ENCODE peak calls at places on chromosomes 7 and 10, in four cellular contexts. One of them, this sample, is unnamed. For H3K4me1, the result is how much of the 10 kb centered on the place peaks cover.

GRCh38 chr7:131493559-131493958 is 62.9 kb downstream of the PODXL start:
- DNase-seq in stomach: no peak
- DNase-seq in CD4-positive, alpha-beta memory T cell: no peak
- DNase-seq in tibial artery: no peak
- DNase-seq in this sample: no peak

GRCh38 chr7:35753761-35754603 is 46.9 kb upstream of the SEPTIN7 start:
- DNase-seq in stomach: no peak
- DNase-seq in CD4-positive, alpha-beta memory T cell: no peak
- DNase-seq in tibial artery: no peak
- DNase-seq in this sample: peak

GRCh38 chr10:124262971-124263370 is 155.8 kb downstream of the OAT start:
- DNase-seq in stomach: no peak
- DNase-seq in CD4-positive, alpha-beta memory T cell: no peak
- DNase-seq in tibial artery: no peak
- DNase-seq in this sample: no peak

GRCh38 chr10:44185315-44185666 is 199.6 kb downstream of the CXCL12 start:
- DNase-seq in stomach: no peak
- DNase-seq in CD4-positive, alpha-beta memory T cell: no peak
- DNase-seq in tibial artery: no peak
- DNase-seq in this sample: no peak

GRCh38 chr7:36684951-36685350 is 39.3 kb downstream of the AOAH start:
- DNase-seq in stomach: no peak
- DNase-seq in CD4-positive, alpha-beta memory T cell: no peak
- DNase-seq in tibial artery: no peak
- DNase-seq in this sample: no peak

GRCh38 chr7:158239290-158239981 is 348.2 kb downstream of the PTPRN2 start:
- DNase-seq in stomach: peak
- DNase-seq in CD4-positive, alpha-beta memory T cell: no peak
- DNase-seq in tibial artery: no peak
- DNase-seq in this sample: no peak

GRCh38 chr7:122983261-122983660 is 12.2 kb downstream of the TAS2R16 start:
- DNase-seq in stomach: no peak
- DNase-seq in CD4-positive, alpha-beta memory T cell: no peak
- DNase-seq in tibial artery: no peak
- DNase-seq in this sample: no peak

GRCh38 chr10:128362514-128362913 is 236.3 kb upstream of the MKI67 start:
- DNase-seq in stomach: no peak
- DNase-seq in CD4-positive, alpha-beta memory T cell: no peak
- DNase-seq in tibial artery: no peak
- DNase-seq in this sample: no peak

GRCh38 chr7:80699030-80699638 is 60.7 kb downstream of the CD36 start:
- DNase-seq in stomach: no peak
- DNase-seq in CD4-positive, alpha-beta memory T cell: no peak
- DNase-seq in tibial artery: no peak
- DNase-seq in this sample: no peak

GRCh38 chr10:44008270-44008916 is 359.7 kb upstream of the ZNF32 start:
- DNase-seq in stomach: no peak
- DNase-seq in CD4-positive, alpha-beta memory T cell: no peak
- DNase-seq in tibial artery: no peak
- DNase-seq in this sample: no peak

GRCh38 chr10:132697568-132698200 is 88.3 kb downstream of the NKX6-2 start:
- DNase-seq in stomach: no peak
- DNase-seq in CD4-positive, alpha-beta memory T cell: no peak
- DNase-seq in tibial artery: peak
- DNase-seq in this sample: no peak

GRCh38 chr10:86603256-86603655 is 51.1 kb upstream of the OPN4 start:
- DNase-seq in stomach: no peak
- DNase-seq in CD4-positive, alpha-beta memory T cell: no peak
- DNase-seq in tibial artery: no peak
- DNase-seq in this sample: peak

DNA sequence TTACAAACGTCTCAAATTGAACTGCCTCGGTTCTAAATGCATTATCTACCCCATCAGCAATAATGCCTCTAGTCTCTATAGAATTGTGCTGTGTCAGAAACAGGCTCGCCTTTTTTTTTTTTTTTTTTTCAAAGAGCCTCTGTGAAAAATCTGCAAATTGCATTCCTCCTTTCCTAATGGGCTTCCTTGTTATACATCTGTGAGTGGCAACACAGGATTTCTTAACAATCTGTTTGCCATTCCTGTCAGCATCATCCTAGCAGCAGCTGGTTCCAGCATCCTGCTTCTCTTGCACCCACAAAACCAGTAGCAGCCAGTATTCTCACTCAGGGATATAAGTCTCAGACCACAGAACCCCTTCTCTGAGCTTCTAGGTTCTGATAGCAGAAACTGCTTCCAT is 413.6 kb upstream of the SEMA3D start:
- DNase-seq in stomach: no peak
- DNase-seq in CD4-positive, alpha-beta memory T cell: no peak
- DNase-seq in tibial artery: no peak
- DNase-seq in this sample: no peak
- H3K27ac ChIP-seq in stomach: no peak
- H3K27ac ChIP-seq in CD4-positive, alpha-beta memory T cell: no peak
- H3K27ac ChIP-seq in tibial artery: no peak
- H3K27ac ChIP-seq in this sample: no peak

DNA sequence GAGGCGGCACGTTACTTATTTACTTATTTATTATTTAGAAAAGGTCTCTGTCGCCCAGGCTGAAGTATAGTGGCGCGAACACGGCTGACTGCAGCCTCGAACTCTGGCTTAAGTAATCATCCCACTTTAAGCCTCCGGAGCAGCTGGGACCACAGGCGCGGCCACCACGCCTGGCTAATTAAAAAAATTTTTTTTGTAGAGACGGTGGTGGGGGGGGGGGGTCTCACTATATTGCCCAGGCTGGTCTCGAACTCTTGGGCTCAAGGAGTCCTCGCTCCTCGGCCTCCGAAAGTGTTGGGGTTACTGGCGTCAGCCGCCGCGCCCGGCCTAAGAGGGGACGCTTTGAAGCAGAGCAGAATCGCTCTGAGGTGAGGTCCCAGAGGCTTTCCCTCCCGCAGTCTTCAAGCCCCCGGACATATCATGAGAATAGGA is 675 bp upstream of the FRAT2 start:
- DNase-seq in stomach: no peak
- DNase-seq in CD4-positive, alpha-beta memory T cell: no peak
- DNase-seq in tibial artery: no peak
- DNase-seq in this sample: no peak
- H3K4me1 ChIP-seq in stomach: half or more
- H3K4me1 ChIP-seq in CD4-positive, alpha-beta memory T cell: under half
- H3K4me1 ChIP-seq in tibial artery: under half
- H3K4me1 ChIP-seq in this sample: under half

GRCh38 chr10:62393237-62393636 is 19.1 kb downstream of the ZNF365 start:
- DNase-seq in stomach: no peak
- DNase-seq in CD4-positive, alpha-beta memory T cell: no peak
- DNase-seq in tibial artery: no peak
- DNase-seq in this sample: no peak

GRCh38 chr10:62395892-62396291 is 21.7 kb downstream of the ZNF365 start:
- DNase-seq in stomach: no peak
- DNase-seq in CD4-positive, alpha-beta memory T cell: no peak
- DNase-seq in tibial artery: no peak
- DNase-seq in this sample: no peak

GRCh38 chr10:62396864-62397263 is 22.7 kb downstream of the ZNF365 start:
- DNase-seq in stomach: no peak
- DNase-seq in CD4-positive, alpha-beta memory T cell: no peak
- DNase-seq in tibial artery: no peak
- DNase-seq in this sample: no peak

GRCh38 chr10:62390497-62391176 is 16.5 kb downstream of the ZNF365 start:
- DNase-seq in stomach: no peak
- DNase-seq in CD4-positive, alpha-beta memory T cell: no peak
- DNase-seq in tibial artery: no peak
- DNase-seq in this sample: no peak

DNA sequence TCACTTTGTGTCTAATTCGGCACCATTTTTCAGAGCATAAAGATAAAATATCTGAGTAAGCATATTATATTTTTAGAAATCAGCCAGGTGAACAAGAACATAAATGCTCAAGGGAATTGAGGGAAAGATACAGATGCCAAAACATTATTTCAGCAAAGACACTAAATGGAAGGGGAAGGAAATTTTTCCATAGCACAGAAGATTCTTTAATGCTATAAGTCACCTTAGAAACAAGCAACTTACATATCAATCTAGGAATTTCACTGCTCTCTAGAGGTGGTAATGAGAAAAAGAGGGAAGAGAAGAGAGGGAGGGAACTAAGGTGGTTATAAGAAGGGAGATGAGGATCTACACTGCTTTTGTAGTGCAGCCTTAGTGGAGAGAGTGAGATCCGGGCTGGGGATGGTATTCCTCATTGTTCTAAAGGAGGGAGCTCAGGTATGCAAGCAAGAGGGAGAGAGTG is 20.4 kb downstream of the ZNF365 start:
- DNase-seq in stomach: no peak
- DNase-seq in CD4-positive, alpha-beta memory T cell: no peak
- DNase-seq in tibial artery: no peak
- DNase-seq in this sample: no peak
- H3K27ac ChIP-seq in stomach: no peak
- H3K27ac ChIP-seq in CD4-positive, alpha-beta memory T cell: no peak
- H3K27ac ChIP-seq in tibial artery: no peak
- H3K27ac ChIP-seq in this sample: no peak

GRCh38 chr7:55568613-55569268 is 3.6 kb downstream of the VOPP1 start:
- DNase-seq in stomach: no peak
- DNase-seq in CD4-positive, alpha-beta memory T cell: no peak
- DNase-seq in tibial artery: no peak
- DNase-seq in this sample: no peak

GRCh38 chr7:55570218-55570873 is 2.0 kb downstream of the VOPP1 start:
- DNase-seq in stomach: no peak
- DNase-seq in CD4-positive, alpha-beta memory T cell: no peak
- DNase-seq in tibial artery: no peak
- DNase-seq in this sample: no peak

GRCh38 chr7:55569797-55570196 is 2.5 kb downstream of the VOPP1 start:
- DNase-seq in stomach: no peak
- DNase-seq in CD4-positive, alpha-beta memory T cell: peak
- DNase-seq in tibial artery: no peak
- DNase-seq in this sample: no peak

GRCh38 chr7:55570939-55571338 is 1.4 kb downstream of the VOPP1 start:
- DNase-seq in stomach: no peak
- DNase-seq in CD4-positive, alpha-beta memory T cell: no peak
- DNase-seq in tibial artery: no peak
- DNase-seq in this sample: no peak

DNA sequence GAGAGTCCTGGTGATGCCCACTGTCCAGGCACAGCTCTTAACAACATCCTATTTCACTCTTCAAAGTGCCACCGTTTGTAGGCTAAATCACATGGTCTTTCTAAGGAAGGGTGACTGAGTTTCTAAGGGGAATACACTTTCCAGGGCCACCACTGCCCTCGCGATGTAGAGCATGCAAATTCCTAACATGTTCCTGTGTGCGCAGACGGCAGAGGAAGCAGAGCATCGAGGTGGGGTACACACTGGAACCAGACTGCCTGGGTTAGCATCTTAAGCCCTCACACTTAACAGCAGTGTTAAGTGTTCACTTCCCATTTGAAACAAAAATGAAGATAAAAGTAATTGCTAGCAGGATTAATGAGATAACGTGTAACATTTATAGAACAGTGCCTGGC is 3.0 kb downstream of the VOPP1 start:
- DNase-seq in stomach: no peak
- DNase-seq in CD4-positive, alpha-beta memory T cell: no peak
- DNase-seq in tibial artery: no peak
- DNase-seq in this sample: no peak
- H3K4me1 ChIP-seq in stomach: half or more
- H3K4me1 ChIP-seq in CD4-positive, alpha-beta memory T cell: half or more
- H3K4me1 ChIP-seq in tibial artery: under half
- H3K4me1 ChIP-seq in this sample: half or more

DNA sequence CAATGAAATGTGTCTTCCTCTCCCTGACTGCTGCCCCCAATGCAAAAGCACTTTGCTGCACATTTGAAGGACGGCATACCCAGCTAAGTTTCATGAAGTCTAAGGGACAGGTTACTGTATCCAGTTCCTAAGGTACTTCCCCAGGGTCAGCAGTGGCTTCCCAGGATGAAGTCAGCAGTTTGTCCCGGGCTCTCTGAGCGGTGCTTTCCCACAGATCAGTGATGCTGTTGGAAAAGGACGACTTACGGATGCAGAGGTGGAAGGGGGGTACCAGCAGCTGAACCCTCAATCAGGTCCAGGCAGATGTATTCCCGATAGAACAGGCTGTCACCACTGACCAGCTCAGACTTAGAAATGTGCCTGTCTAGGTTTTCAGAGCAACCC is 303.5 kb downstream of the PRPF18 start:
- DNase-seq in stomach: no peak
- DNase-seq in CD4-positive, alpha-beta memory T cell: no peak
- DNase-seq in tibial artery: no peak
- DNase-seq in this sample: no peak
- H3K27ac ChIP-seq in stomach: peak
- H3K27ac ChIP-seq in CD4-positive, alpha-beta memory T cell: no peak
- H3K27ac ChIP-seq in tibial artery: peak
- H3K27ac ChIP-seq in this sample: peak

GRCh38 chr7:139091677-139091996 is 17.9 kb downstream of the ZC3HAV1 start:
- DNase-seq in stomach: no peak
- DNase-seq in CD4-positive, alpha-beta memory T cell: no peak
- DNase-seq in tibial artery: no peak
- DNase-seq in this sample: no peak

GRCh38 chr7:139092090-139092796 is 17.3 kb downstream of the ZC3HAV1 start:
- DNase-seq in stomach: no peak
- DNase-seq in CD4-positive, alpha-beta memory T cell: no peak
- DNase-seq in tibial artery: no peak
- DNase-seq in this sample: no peak

GRCh38 chr7:139094030-139094429 is 15.5 kb downstream of the ZC3HAV1 start:
- DNase-seq in stomach: no peak
- DNase-seq in CD4-positive, alpha-beta memory T cell: peak
- DNase-seq in tibial artery: no peak
- DNase-seq in this sample: no peak

GRCh38 chr7:139095194-139095659 is 14.3 kb downstream of the ZC3HAV1 start:
- DNase-seq in stomach: no peak
- DNase-seq in CD4-positive, alpha-beta memory T cell: peak
- DNase-seq in tibial artery: no peak
- DNase-seq in this sample: no peak

DNA sequence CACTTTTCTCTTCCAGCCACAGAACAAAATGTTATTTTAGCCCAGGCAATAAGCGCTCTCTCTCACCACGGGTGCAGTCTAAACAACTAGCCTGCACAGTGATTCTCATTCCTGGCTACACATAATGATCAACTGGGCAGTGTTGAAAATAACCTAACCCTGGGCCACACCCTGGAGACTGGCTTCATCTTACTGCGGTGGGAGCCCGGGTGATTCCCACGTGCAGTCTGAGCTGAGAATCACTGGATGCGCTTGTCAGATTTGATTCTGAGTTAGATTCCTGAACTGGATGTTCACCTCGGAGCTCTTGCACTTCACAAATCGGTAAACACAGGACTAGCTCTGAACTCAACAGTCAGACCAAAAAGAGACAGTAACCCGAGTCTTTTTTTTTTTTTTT is 14.9 kb downstream of the ZC3HAV1 start:
- DNase-seq in stomach: no peak
- DNase-seq in CD4-positive, alpha-beta memory T cell: peak
- DNase-seq in tibial artery: no peak
- DNase-seq in this sample: no peak
- H3K4me1 ChIP-seq in stomach: half or more
- H3K4me1 ChIP-seq in CD4-positive, alpha-beta memory T cell: half or more
- H3K4me1 ChIP-seq in tibial artery: under half
- H3K4me1 ChIP-seq in this sample: under half

This sample was measured in right atrium auricular region.